ENCODE peak calls at places on chromosomes 7 and 10, in nine cellular contexts. L is astrocyte of the cerebellum; Q is type B pancreatic cell; F is mammary epithelial cell; I is astrocyte of the spinal cord; M is nephron progenitor cell; R is naive thymus-derived CD8-positive, alpha-beta T cell; U is GM23248; Z is naive B cell. W is an unnamed sample.

GRCh38 chr7:110909102-110909501 is 181.8 kb upstream of the LRRN3 start:
- DNase-seq in I (no peak), M (no peak), F (no peak), L (no peak), Q (no peak), U (no peak), Z (no peak), R (no peak), W (no peak)

GRCh38 chr10:132913559-132914115 is 28.7 kb downstream of the CFAP46 start:
- DNase-seq in U (no peak), M (no peak), Z (no peak), I (no peak), L (no peak), R (no peak), Q (no peak), F (no peak), W (no peak)

GRCh38 chr7:21972397-21972784 is 26.7 kb upstream of the CDCA7L start:
- DNase-seq in R (no peak), Z (no peak), U (no peak), F (peak), M (no peak), L (no peak), I (no peak), Q (no peak), W (no peak)

GRCh38 chr7:95794917-95795515 is 22.7 kb downstream of the DYNC1I1 start:
- DNase-seq in U (peak), F (no peak), L (no peak), Z (no peak), Q (no peak), M (no peak), R (no peak), I (peak), W (no peak)

GRCh38 chr7:13742126-13742525 is 247.3 kb downstream of the ETV1 start:
- DNase-seq in Q (no peak), L (peak), U (peak), F (peak), I (peak), Z (no peak), M (no peak), R (no peak), W (no peak)

GRCh38 chr7:44072364-44073231 is 7.2 kb upstream of the PGAM2 start:
- DNase-seq in L (peak), Z (no peak), R (no peak), I (peak), M (peak), Q (no peak), F (peak), U (peak), W (peak)

GRCh38 chr7:156019776-156020565 is 207.7 kb upstream of the SHH start:
- DNase-seq in F (no peak), U (no peak), I (no peak), Z (no peak), L (no peak), M (no peak), R (no peak), Q (peak), W (no peak)

GRCh38 chr7:80231719-80232118 is 97.1 kb downstream of the GNAI1 start:
- DNase-seq in U (peak), M (no peak), F (peak), Q (no peak), R (no peak), Z (no peak), I (peak), L (no peak), W (peak)

GRCh38 chr7:135645296-135645904 is 16.9 kb upstream of the STMP1 start:
- DNase-seq in R (peak), U (peak), Q (no peak), F (peak), L (peak), M (no peak), Z (peak), I (peak), W (no peak)

GRCh38 chr7:111363099-111363498 is 199.2 kb downstream of the IMMP2L start:
- DNase-seq in U (peak), F (no peak), Z (no peak), Q (no peak), M (no peak), L (no peak), I (peak), R (no peak), W (peak)

GRCh38 chr7:96921231-96921630 is 84.1 kb upstream of the DLX6 start:
- DNase-seq in R (no peak), U (no peak), M (no peak), F (peak), L (no peak), Q (no peak), Z (no peak), I (no peak), W (no peak)

W was measured in hepatic stellate cell.